ENCODE peak calls at places on chromosomes 1 and 21, in five cellular contexts. J is thoracic aorta; S is activated T-helper 1 cell treated with anti-CD3 and anti-CD28 coated beads, Interleukin-2, amount 50 U/mL, for 16 hours; H is activated T-helper 2 cell treated with anti-CD3 and anti-CD28 coated beads, Interferon-gamma antibody, Interleukin-2, Interleukin-4, amounts not matched to agents 10 μg/mL and 5 μg/mL and 100 μg/mL, durations not matched to agents 14 hours and 24 hours and 36 hours; Y is SK-MEL-5. C is an unnamed sample.

GRCh38 chr1:3070654-3071506 is 1.9 kb downstream of the PRDM16 start:
- DNase-seq in J (no peak), H (no peak), Y (no peak), S (no peak), C (no peak)

GRCh38 chr1:108050911-108051624 is 86.1 kb upstream of the VAV3 start:
- DNase-seq in S (no peak), J (no peak), Y (no peak), H (no peak), C (no peak)

GRCh38 chr21:41634211-41634694 is 126.3 kb upstream of the TMPRSS2 start:
- DNase-seq in J (no peak), H (no peak), Y (no peak), S (no peak), C (no peak)

GRCh38 chr1:3368711-3369436 is 85.6 kb upstream of the ARHGEF16 start:
- DNase-seq in S (no peak), J (no peak), H (no peak), Y (no peak), C (no peak)

GRCh38 chr1:185636848-185637247 is 97.3 kb upstream of the HMCN1 start:
- DNase-seq in Y (no peak), J (no peak), H (peak), S (no peak), C (no peak)

GRCh38 chr1:153598309-153599172 is 14.4 kb downstream of the S100A16 start:
- DNase-seq in S (no peak), Y (no peak), H (no peak), J (no peak), C (no peak)

GRCh38 chr1:41275831-41276230 is 33.7 kb upstream of the SCMH1 start:
- DNase-seq in S (no peak), H (no peak), J (no peak), Y (no peak), C (no peak)

GRCh38 chr1:85027242-85027983 is 20.9 kb downstream of the MCOLN3 start:
- DNase-seq in J (no peak), H (no peak), S (no peak), Y (peak), C (no peak)

GRCh38 chr1:197526736-197527371 is 248.4 kb downstream of the DENND1B start:
- DNase-seq in Y (peak), H (no peak), J (no peak), S (no peak), C (no peak)

GRCh38 chr1:110875216-110875731 is 2.3 kb downstream of the CD53 start:
- DNase-seq in J (no peak), S (no peak), Y (no peak), H (peak), C (peak)

GRCh38 chr1:12185556-12186276 is 18.9 kb downstream of the TNFRSF1B start:
- DNase-seq in S (no peak), H (no peak), J (no peak), Y (no peak), C (no peak)

GRCh38 chr1:86504895-86505625 is 36.3 kb downstream of the CLCA1 start:
- DNase-seq in J (no peak), Y (no peak), H (no peak), S (no peak), C (no peak)

GRCh38 chr1:156808186-156809030 is 8.2 kb downstream of the SH2D2A start:
- DNase-seq in H (no peak), J (no peak), Y (no peak), S (no peak), C (no peak)

GRCh38 chr1:53043271-53043670 is 18.7 kb upstream of the PODN start:
- DNase-seq in Y (no peak), J (no peak), S (no peak), H (no peak), C (no peak)

GRCh38 chr1:157390646-157391045 is 161.7 kb downstream of the FCRL5 start:
- DNase-seq in H (no peak), Y (no peak), S (no peak), J (no peak), C (no peak)

GRCh38 chr1:222301653-222302052 is 246.3 kb downstream of the HHIPL2 start:
- DNase-seq in Y (no peak), H (no peak), S (no peak), J (no peak), C (no peak)

GRCh38 chr21:42252267-42252666 is 33.3 kb downstream of the ABCG1 start:
- DNase-seq in Y (no peak), J (no peak), S (no peak), H (no peak), C (no peak)

GRCh38 chr1:27009601-27010197 is 3.0 kb downstream of the TENT5B start:
- DNase-seq in J (no peak), H (no peak), Y (peak), S (no peak), C (no peak)

GRCh38 chr1:58816072-58816746 is 32.4 kb upstream of the JUN start:
- DNase-seq in H (peak), S (peak), J (peak), Y (peak), C (peak)

GRCh38 chr21:45525910-45526306 is 16.3 kb downstream of the SLC19A1 start:
- DNase-seq in S (no peak), Y (no peak), J (no peak), H (no peak), C (no peak)

GRCh38 chr1:226064168-226064815 is 1.8 kb downstream of the H3-3A start:
- DNase-seq in J (no peak), S (no peak), Y (peak), H (no peak), C (no peak)

GRCh38 chr1:235875236-235875635 is 8.5 kb upstream of the LYST start:
- DNase-seq in H (no peak), J (no peak), Y (no peak), S (no peak), C (no peak)

GRCh38 chr1:1920608-1921458 is 1.8 kb upstream of the TMEM52 start:
- DNase-seq in S (no peak), J (no peak), Y (no peak), H (no peak), C (no peak)

GRCh38 chr1:18293291-18293690 is 185.7 kb downstream of the IGSF21 start:
- DNase-seq in S (no peak), Y (no peak), H (no peak), J (no peak), C (no peak)

GRCh38 chr21:29075706-29076447 is 2.4 kb upstream of the CCT8 start:
- DNase-seq in H (no peak), J (no peak), Y (no peak), S (no peak), C (no peak)

GRCh38 chr1:27539901-27540861 is 50.2 kb upstream of the WASF2 start:
- DNase-seq in J (no peak), Y (peak), H (no peak), S (no peak), C (no peak)

GRCh38 chr1:28394136-28394535 is 24.6 kb downstream of the PHACTR4 start:
- DNase-seq in J (no peak), Y (no peak), S (no peak), H (no peak), C (no peak)

GRCh38 chr1:31666290-31666963 is 21.8 kb upstream of the PEF1 start:
- DNase-seq in Y (no peak), J (no peak), H (no peak), S (no peak), C (no peak)

GRCh38 chr21:22584308-22584707 is 1586.1 kb downstream of the NCAM2 start:
- DNase-seq in J (no peak), S (no peak), Y (no peak), H (no peak), C (no peak)

GRCh38 chr1:204758601-204759000 is 73.1 kb upstream of the LRRN2 start:
- DNase-seq in Y (no peak), S (no peak), H (no peak), J (no peak), C (no peak)

GRCh38 chr1:118217073-118217620 is 32.1 kb upstream of the SPAG17 start:
- DNase-seq in S (no peak), J (no peak), H (no peak), Y (no peak), C (no peak)

GRCh38 chr1:7036393-7036792 is 251.1 kb downstream of the CAMTA1 start:
- DNase-seq in H (no peak), J (no peak), Y (no peak), S (no peak), C (no peak)